ENCODE peak calls at places on chromosomes 2 and 18, in seven cellular contexts. Y is GM12878; E is upper lobe of right lung; D is thoracic aorta; I is spleen; T is CD4-positive, alpha-beta T cell; X is psoas muscle. C is an unnamed sample.
A peak's percentile ranks its signal among the peaks of the same experiment; 100 is the strongest.

GRCh38 chr2:41149054-41149453 is 697.2 kb upstream of the SLC8A1 start:
- DNase-seq in Y (no peak), E (no peak), D (no peak), I (no peak), T (no peak), X (no peak), C (no peak)

GRCh38 chr2:207162319-207162718 is 3.4 kb downstream of the KLF7 start:
- DNase-seq in Y (no peak), E (no peak), D (no peak), I (no peak), T (no peak), X (no peak), C (no peak)

GRCh38 chr2:96146881-96147592 is 1.8 kb upstream of the DUSP2 start:
- DNase-seq in Y (no peak), E (peak; percentile 56), D (peak; percentile 1), I (peak; percentile 68), T (no peak), X (peak; percentile 49), C (no peak)

GRCh38 chr18:73741946-73742345 is 405.7 kb downstream of the FBXO15 start:
- DNase-seq in Y (no peak), E (no peak), D (no peak), I (no peak), T (no peak), X (no peak), C (no peak)

GRCh38 chr18:50917021-50917420 is 38.1 kb downstream of the ME2 start:
- DNase-seq in Y (no peak), E (no peak), D (no peak), I (no peak), T (no peak), X (no peak), C (no peak)

GRCh38 chr2:7118606-7119503 is 201.6 kb downstream of the RNF144A start:
- DNase-seq in Y (no peak), E (no peak), D (no peak), I (no peak), T (no peak), X (peak; percentile 55), C (no peak)

GRCh38 chr2:37928377-37928776 is 3.3 kb downstream of the RMDN2 start:
- DNase-seq in Y (no peak), E (no peak), D (no peak), I (no peak), T (no peak), X (no peak), C (no peak)

GRCh38 chr2:3611136-3611535 is 16.2 kb downstream of the COLEC11 start:
- DNase-seq in Y (no peak), E (peak; percentile 43), D (no peak), I (peak; percentile 50), T (no peak), X (peak; percentile 20), C (no peak)

GRCh38 chr2:209629622-209630021 is 142.0 kb upstream of the UNC80 start:
- DNase-seq in Y (no peak), E (no peak), D (no peak), I (no peak), T (no peak), X (no peak), C (no peak)

GRCh38 chr2:205273627-205274026 is 408.7 kb upstream of the NRP2 start:
- DNase-seq in Y (no peak), E (no peak), D (no peak), I (no peak), T (no peak), X (no peak), C (no peak)

GRCh38 chr2:224366269-224366668 is 35.6 kb downstream of the FAM124B start:
- DNase-seq in Y (no peak), E (no peak), D (no peak), I (no peak), T (no peak), X (no peak), C (no peak)

DNA sequence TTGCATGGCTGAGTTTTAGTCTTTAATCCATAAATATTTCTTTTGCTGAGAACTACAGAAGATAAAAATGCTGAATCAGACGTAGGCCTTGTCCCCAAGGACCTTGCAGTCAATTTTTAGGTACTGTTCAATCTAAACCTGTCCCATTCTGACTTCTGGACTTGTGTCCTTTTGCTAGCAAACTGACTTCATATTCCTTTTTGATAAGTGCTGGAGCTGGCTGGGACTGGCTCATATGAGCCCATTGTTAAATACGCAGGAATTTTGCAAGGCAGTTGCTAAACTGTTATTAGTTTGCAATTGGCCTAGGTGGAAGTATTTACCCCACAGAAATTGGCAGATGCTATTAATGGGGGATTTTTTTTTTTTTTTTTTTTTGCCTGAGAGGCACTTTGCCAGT is 941.4 kb downstream of the DCC start:
- DNase-seq in Y (no peak), E (no peak), D (no peak), I (no peak), T (no peak), X (no peak), C (no peak)
- H3K9me3 ChIP-seq in Y (no peaks in the 10 kb centered on the region), E (no peaks in the 10 kb centered on the region), D (no peaks in the 10 kb centered on the region), I (no peaks in the 10 kb centered on the region), T (peaks cover 5% of the 10 kb centered on the region), X (no peaks in the 10 kb centered on the region), C (no peaks in the 10 kb centered on the region)

DNA sequence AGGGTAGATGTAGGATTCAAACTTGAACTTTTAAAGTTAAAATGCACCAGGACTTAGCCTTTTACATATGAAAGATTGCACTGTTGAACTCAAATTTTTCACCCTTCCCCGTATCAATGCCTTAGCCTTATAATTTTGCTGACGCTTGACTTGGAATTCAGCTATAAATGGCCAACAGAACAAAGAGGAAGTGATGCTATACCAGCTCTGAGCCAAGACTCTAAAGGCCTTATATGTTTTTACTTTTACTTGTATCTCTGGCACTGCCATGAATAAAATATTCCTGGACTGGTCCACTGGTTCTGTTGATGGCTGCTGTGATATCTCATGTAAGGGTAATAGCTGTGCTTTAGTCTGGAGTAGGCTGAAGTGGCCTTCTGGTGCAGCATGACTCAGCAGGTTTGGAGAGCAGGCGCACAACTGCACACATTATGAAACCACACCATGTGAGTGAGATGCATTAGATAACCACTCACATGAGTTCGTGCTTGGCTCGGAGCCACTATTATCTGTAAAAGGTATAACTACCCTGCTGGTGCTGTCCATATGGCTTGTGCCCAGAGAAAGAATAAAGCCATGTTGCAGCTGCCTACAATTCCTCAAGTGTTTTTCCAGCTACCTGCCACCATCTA is 8.4 kb upstream of the IER3IP1 start:
- DNase-seq in Y (no peak), E (peak; percentile 67), D (no peak), I (no peak), T (no peak), X (no peak), C (no peak)
- H3K9me3 ChIP-seq in Y (peaks cover 8% of the 10 kb centered on the region), E (no peaks in the 10 kb centered on the region), D (no peaks in the 10 kb centered on the region), I (peaks cover 4% of the 10 kb centered on the region), T (peaks cover 15% of the 10 kb centered on the region), X (no peaks in the 10 kb centered on the region), C (no peaks in the 10 kb centered on the region)

GRCh38 chr2:13751955-13752354 is 880.6 kb upstream of the LRATD1 start:
- DNase-seq in Y (no peak), E (no peak), D (no peak), I (no peak), T (no peak), X (no peak), C (no peak)
- H3K9me3 ChIP-seq in Y (no peaks in the 10 kb centered on the region), E (no peaks in the 10 kb centered on the region), D (no peaks in the 10 kb centered on the region), I (no peaks in the 10 kb centered on the region), T (no peaks in the 10 kb centered on the region), X (no peaks in the 10 kb centered on the region), C (no peaks in the 10 kb centered on the region)

GRCh38 chr2:238775591-238775990 is 72.3 kb upstream of the TWIST2 start:
- DNase-seq in Y (no peak), E (no peak), D (no peak), I (no peak), T (no peak), X (no peak), C (no peak)
- H3K9me3 ChIP-seq in Y (no peaks in the 10 kb centered on the region), E (no peaks in the 10 kb centered on the region), D (no peaks in the 10 kb centered on the region), I (no peaks in the 10 kb centered on the region), T (no peaks in the 10 kb centered on the region), X (no peaks in the 10 kb centered on the region), C (no peaks in the 10 kb centered on the region)

GRCh38 chr18:14933049-14933851 is 185.3 kb downstream of the ANKRD30B start:
- DNase-seq in Y (no peak), E (no peak), D (no peak), I (no peak), T (no peak), X (no peak), C (no peak)
- H3K9me3 ChIP-seq in Y (no peaks in the 10 kb centered on the region), E (no peaks in the 10 kb centered on the region), D (no peaks in the 10 kb centered on the region), I (no peaks in the 10 kb centered on the region), T (no peaks in the 10 kb centered on the region), X (no peaks in the 10 kb centered on the region), C (no peaks in the 10 kb centered on the region)

C was measured in T-helper 17 cell.